ENCODE peak calls at places on chromosomes 12 and 14, in six cellular contexts. R, L, B, C, Q and U are unnamed samples.

GRCh38 chr14:60348211-60348610 is 99.2 kb downstream of the PPM1A start:
- DNase-seq in Q (no peak), B (no peak), L (no peak), C (no peak), R (no peak), U (no peak)

GRCh38 chr14:37251778-37252177 is 54.0 kb downstream of the MIPOL1 start:
- DNase-seq in Q (no peak), R (no peak), B (no peak), C (no peak), L (no peak), U (no peak)

GRCh38 chr12:123363743-123364531 is 710 bp downstream of the SBNO1 start:
- DNase-seq in Q (no peak), B (peak), R (peak), C (no peak), L (peak), U (peak)

GRCh38 chr12:76952995-76953394 is 74.2 kb upstream of the CSRP2 start:
- DNase-seq in R (no peak), L (no peak), C (no peak), B (no peak), Q (no peak), U (no peak)

GRCh38 chr12:93080994-93081809 is 152.1 kb upstream of the EEA1 start:
- DNase-seq in R (peak), B (no peak), C (peak), Q (peak), L (no peak), U (no peak)

GRCh38 chr12:92403210-92404175 is 257.8 kb upstream of the BTG1 start:
- DNase-seq in B (no peak), C (no peak), Q (peak), L (no peak), R (no peak), U (no peak)

GRCh38 chr12:6771091-6771495 is 1.2 kb upstream of the LAG3 start:
- DNase-seq in L (peak), B (no peak), C (no peak), R (no peak), Q (no peak), U (no peak)

GRCh38 chr12:57205186-57205585 is 11.4 kb upstream of the NXPH4 start:
- DNase-seq in C (no peak), B (no peak), R (no peak), Q (no peak), L (no peak), U (no peak)

GRCh38 chr12:95763809-95764253 is 26.7 kb downstream of the NTN4 start:
- DNase-seq in Q (peak), B (no peak), R (peak), C (peak), L (no peak), U (no peak)

GRCh38 chr12:73361156-73361866 is 1089.1 kb downstream of the TRHDE start:
- DNase-seq in C (no peak), L (no peak), Q (no peak), B (no peak), R (no peak), U (no peak)

GRCh38 chr14:64509036-64509435 is 4.5 kb downstream of the ZBTB1 start:
- DNase-seq in C (no peak), B (no peak), Q (no peak), L (no peak), R (no peak), U (no peak)

GRCh38 chr12:8577879-8578278 is 34.8 kb downstream of the AICDA start:
- DNase-seq in C (no peak), B (no peak), Q (no peak), L (no peak), R (no peak), U (no peak)

GRCh38 chr12:2944401-2945047 is 14.7 kb upstream of the TEAD4 start:
- DNase-seq in Q (peak), R (no peak), C (peak), B (peak), L (peak), U (peak)

GRCh38 chr14:61498303-61498702 is 176.9 kb downstream of the PRKCH start:
- DNase-seq in Q (no peak), C (peak), L (no peak), B (no peak), R (no peak), U (no peak)

GRCh38 chr12:51216652-51217051 is 1.2 kb downstream of the POU6F1 start:
- DNase-seq in C (no peak), L (no peak), R (no peak), B (no peak), Q (no peak), U (no peak)

GRCh38 chr12:25829192-25829591 is 129.3 kb upstream of the RASSF8 start:
- DNase-seq in C (peak), R (peak), Q (peak), B (no peak), L (no peak), U (no peak)

GRCh38 chr12:29451886-29452285 is 45.6 kb downstream of the OVCH1 start:
- DNase-seq in L (no peak), Q (no peak), B (no peak), R (no peak), C (no peak), U (no peak)

GRCh38 chr12:102847131-102847530 is 69.9 kb downstream of the PAH start:
- DNase-seq in L (no peak), R (no peak), B (no peak), Q (no peak), C (no peak), U (no peak)

GRCh38 chr12:115830633-115831032 is 446.9 kb downstream of the MED13L start:
- DNase-seq in C (no peak), B (no peak), R (no peak), Q (no peak), L (no peak), U (no peak)

GRCh38 chr14:20610002-20610765 is 19.0 kb upstream of the RNASE12 start:
- DNase-seq in L (peak), B (peak), Q (peak), C (peak), R (peak), U (peak)

GRCh38 chr12:94874086-94874985 is 129.2 kb downstream of the NDUFA12 start:
- DNase-seq in L (no peak), Q (peak), R (no peak), C (no peak), B (no peak), U (no peak)

GRCh38 chr12:68980476-68981212 is 47.7 kb upstream of the CPM start:
- DNase-seq in L (no peak), R (no peak), Q (no peak), C (no peak), B (no peak), U (no peak)

GRCh38 chr14:35573911-35574310 is 39.9 kb downstream of the INSM2 start:
- DNase-seq in L (no peak), R (no peak), C (no peak), Q (no peak), B (no peak), U (no peak)

GRCh38 chr14:29503903-29504302 is 423.7 kb downstream of the PRKD1 start:
- DNase-seq in C (no peak), Q (no peak), L (no peak), B (no peak), R (no peak), U (no peak)

GRCh38 chr12:89492883-89493282 is 31.7 kb downstream of the GALNT4 start:
- DNase-seq in C (no peak), B (no peak), R (no peak), Q (no peak), L (no peak), U (no peak)

GRCh38 chr12:79069009-79069408 is 204.4 kb downstream of the SYT1 start:
- DNase-seq in Q (no peak), L (no peak), B (no peak), C (no peak), R (no peak), U (no peak)

GRCh38 chr14:27845241-27845850 is 921.2 kb upstream of the FOXG1 start:
- DNase-seq in B (no peak), C (no peak), L (no peak), Q (no peak), R (no peak), U (no peak)

GRCh38 chr14:24910408-24910986 is 139.4 kb downstream of the STXBP6 start:
- DNase-seq in R (no peak), C (no peak), B (no peak), L (no peak), Q (no peak), U (no peak)

GRCh38 chr14:92531151-92531873 is 17.7 kb downstream of the RIN3 start:
- DNase-seq in Q (no peak), L (no peak), C (no peak), R (no peak), B (no peak), U (no peak)

GRCh38 chr14:75980856-75981255 is 939 bp downstream of the TGFB3 start:
- DNase-seq in B (no peak), C (peak), R (no peak), L (no peak), Q (no peak), U (no peak)

GRCh38 chr14:21510735-21511657 is at the start of gene METTL3:
- DNase-seq in R (peak), B (peak), L (peak), C (peak), Q (peak), U (peak)